ENCODE peak calls at places on chromosomes 4 and X, in six cellular contexts. L, E, S, Y, B and D are unnamed samples.

GRCh38 chr4:167234388-167234881 is at the start of gene SPOCK3:
- DNase-seq in B (peak; percentile 1), E (peak; percentile 65), L (peak; percentile 7), S (no peak), Y (no peak), D (no peak)

GRCh38 chr4:39814403-39815185 is 116.7 kb downstream of the UBE2K start:
- DNase-seq in S (peak; percentile 6), L (no peak), B (peak; percentile 25), Y (peak; percentile 20), E (peak; percentile 62), D (no peak)

GRCh38 chr4:146179784-146180405 is 4.4 kb downstream of the LSM6 start:
- DNase-seq in B (no peak), L (no peak), Y (no peak), E (no peak), S (no peak), D (no peak)

GRCh38 chr4:122764808-122765189 is 32.3 kb downstream of the BBS12 start:
- DNase-seq in L (peak; percentile 22), S (no peak), Y (peak; percentile 16), B (peak; percentile 94), E (peak; percentile 37), D (no peak)

GRCh38 chrX:134469481-134469880 is 9.5 kb downstream of the HPRT1 start:
- DNase-seq in L (peak; percentile 34), B (peak; percentile 28), E (no peak), S (no peak), Y (peak; percentile 54), D (no peak)

GRCh38 chrX:68686684-68687045 is 39.2 kb downstream of the STARD8 start:
- DNase-seq in E (peak; percentile 25), L (no peak), Y (peak; percentile 88), B (no peak), S (no peak), D (no peak)

GRCh38 chrX:71577682-71578081 is 555 bp upstream of the GCNA start:
- DNase-seq in Y (no peak), L (no peak), S (no peak), B (no peak), E (no peak), D (no peak)

GRCh38 chr4:158209825-158210807 is at the start of gene TMEM144:
- DNase-seq in S (no peak), L (peak; percentile 84), E (peak; percentile 43), Y (peak; percentile 84), B (peak; percentile 78), D (no peak)

GRCh38 chrX:13938053-13938765 is 91.5 kb downstream of the GEMIN8 start:
- DNase-seq in B (no peak), L (peak; percentile 64), Y (peak; percentile 16), S (peak; percentile 24), E (no peak), D (no peak)

GRCh38 chrX:103175944-103176753 is 38.8 kb upstream of the BEX4 start:
- DNase-seq in B (peak; percentile 35), L (peak; percentile 58), S (peak; percentile 7), E (peak; percentile 28), Y (peak; percentile 67), D (no peak)

GRCh38 chrX:10048076-10048475 is 80.9 kb downstream of the CLDN34 start:
- DNase-seq in S (no peak), L (no peak), Y (no peak), B (peak; percentile 18), E (no peak), D (no peak)